ENCODE peak calls at places on chromosomes 7 and 10, in ten cellular contexts. One of them, this sample, is unnamed.

GRCh38 chr10:72367301-72367970 is 12.7 kb upstream of the DNAJB12 start:
- DNase-seq in nephron progenitor cell: no peak
- DNase-seq in amniotic epithelial cell: no peak
- DNase-seq in progenitor cell of endocrine pancreas: no peak
- DNase-seq in HTR-8/SVneo: no peak
- DNase-seq in endodermal cell: no peak
- DNase-seq in GM23248: no peak
- DNase-seq in HCT116: no peak
- DNase-seq in stimulated activated CD8-positive, alpha-beta memory T cell treated with anti-CD3 and anti-CD28 coated beads, Interleukin-7, amount 100 ng/mL, for 48 hours: no peak
- DNase-seq in H7: no peak
- DNase-seq in this sample: no peak

GRCh38 chr10:89373916-89374711 is 3.7 kb upstream of the IFIT1B start:
- DNase-seq in amniotic epithelial cell: peak
- DNase-seq in HTR-8/SVneo: peak
- DNase-seq in H7: no peak
- DNase-seq in HCT116: no peak
- DNase-seq in GM23248: peak
- DNase-seq in nephron progenitor cell: no peak
- DNase-seq in progenitor cell of endocrine pancreas: no peak
- DNase-seq in endodermal cell: no peak
- DNase-seq in stimulated activated CD8-positive, alpha-beta memory T cell treated with anti-CD3 and anti-CD28 coated beads, Interleukin-7, amount 100 ng/mL, for 48 hours: no peak
- DNase-seq in this sample: peak

GRCh38 chr7:141709318-141709717 is 1.2 kb downstream of the WEE2 start:
- DNase-seq in nephron progenitor cell: no peak
- DNase-seq in stimulated activated CD8-positive, alpha-beta memory T cell treated with anti-CD3 and anti-CD28 coated beads, Interleukin-7, amount 100 ng/mL, for 48 hours: no peak
- DNase-seq in GM23248: no peak
- DNase-seq in progenitor cell of endocrine pancreas: no peak
- DNase-seq in HCT116: no peak
- DNase-seq in amniotic epithelial cell: no peak
- DNase-seq in HTR-8/SVneo: no peak
- DNase-seq in H7: no peak
- DNase-seq in endodermal cell: no peak
- DNase-seq in this sample: no peak

GRCh38 chr7:55247466-55247865 is 117.7 kb upstream of the LANCL2 start:
- DNase-seq in nephron progenitor cell: no peak
- DNase-seq in endodermal cell: no peak
- DNase-seq in H7: no peak
- DNase-seq in stimulated activated CD8-positive, alpha-beta memory T cell treated with anti-CD3 and anti-CD28 coated beads, Interleukin-7, amount 100 ng/mL, for 48 hours: no peak
- DNase-seq in HTR-8/SVneo: peak
- DNase-seq in GM23248: peak
- DNase-seq in HCT116: no peak
- DNase-seq in progenitor cell of endocrine pancreas: no peak
- DNase-seq in amniotic epithelial cell: peak
- DNase-seq in this sample: no peak

GRCh38 chr10:6580279-6581029 is 378 bp upstream of the PRKCQ start:
- DNase-seq in endodermal cell: peak
- DNase-seq in progenitor cell of endocrine pancreas: peak
- DNase-seq in HCT116: peak
- DNase-seq in amniotic epithelial cell: peak
- DNase-seq in HTR-8/SVneo: peak
- DNase-seq in GM23248: peak
- DNase-seq in nephron progenitor cell: peak
- DNase-seq in H7: peak
- DNase-seq in stimulated activated CD8-positive, alpha-beta memory T cell treated with anti-CD3 and anti-CD28 coated beads, Interleukin-7, amount 100 ng/mL, for 48 hours: peak
- DNase-seq in this sample: peak

GRCh38 chr7:107742678-107743566 is 1.0 kb upstream of the CBLL1 start:
- DNase-seq in nephron progenitor cell: peak
- DNase-seq in GM23248: no peak
- DNase-seq in amniotic epithelial cell: no peak
- DNase-seq in HCT116: no peak
- DNase-seq in stimulated activated CD8-positive, alpha-beta memory T cell treated with anti-CD3 and anti-CD28 coated beads, Interleukin-7, amount 100 ng/mL, for 48 hours: no peak
- DNase-seq in endodermal cell: peak
- DNase-seq in progenitor cell of endocrine pancreas: peak
- DNase-seq in HTR-8/SVneo: no peak
- DNase-seq in H7: peak
- DNase-seq in this sample: peak

GRCh38 chr7:92360387-92360786 is 86.9 kb upstream of the GATAD1 start:
- DNase-seq in stimulated activated CD8-positive, alpha-beta memory T cell treated with anti-CD3 and anti-CD28 coated beads, Interleukin-7, amount 100 ng/mL, for 48 hours: no peak
- DNase-seq in H7: no peak
- DNase-seq in HCT116: no peak
- DNase-seq in GM23248: peak
- DNase-seq in amniotic epithelial cell: peak
- DNase-seq in HTR-8/SVneo: no peak
- DNase-seq in nephron progenitor cell: no peak
- DNase-seq in endodermal cell: no peak
- DNase-seq in progenitor cell of endocrine pancreas: no peak
- DNase-seq in this sample: no peak

GRCh38 chr10:17005621-17006566 is 123.7 kb downstream of the CUBN start:
- DNase-seq in stimulated activated CD8-positive, alpha-beta memory T cell treated with anti-CD3 and anti-CD28 coated beads, Interleukin-7, amount 100 ng/mL, for 48 hours: no peak
- DNase-seq in endodermal cell: peak
- DNase-seq in GM23248: peak
- DNase-seq in amniotic epithelial cell: no peak
- DNase-seq in H7: no peak
- DNase-seq in HCT116: no peak
- DNase-seq in progenitor cell of endocrine pancreas: no peak
- DNase-seq in HTR-8/SVneo: no peak
- DNase-seq in nephron progenitor cell: no peak
- DNase-seq in this sample: no peak

GRCh38 chr10:26274391-26274790 is 57.8 kb downstream of the GAD2 start:
- DNase-seq in nephron progenitor cell: no peak
- DNase-seq in GM23248: no peak
- DNase-seq in amniotic epithelial cell: no peak
- DNase-seq in progenitor cell of endocrine pancreas: no peak
- DNase-seq in stimulated activated CD8-positive, alpha-beta memory T cell treated with anti-CD3 and anti-CD28 coated beads, Interleukin-7, amount 100 ng/mL, for 48 hours: no peak
- DNase-seq in endodermal cell: no peak
- DNase-seq in H7: no peak
- DNase-seq in HTR-8/SVneo: no peak
- DNase-seq in HCT116: no peak
- DNase-seq in this sample: no peak

GRCh38 chr10:99467236-99467999 is 37.0 kb upstream of the GOT1 start:
- DNase-seq in HCT116: no peak
- DNase-seq in stimulated activated CD8-positive, alpha-beta memory T cell treated with anti-CD3 and anti-CD28 coated beads, Interleukin-7, amount 100 ng/mL, for 48 hours: no peak
- DNase-seq in HTR-8/SVneo: no peak
- DNase-seq in progenitor cell of endocrine pancreas: no peak
- DNase-seq in nephron progenitor cell: no peak
- DNase-seq in H7: no peak
- DNase-seq in GM23248: no peak
- DNase-seq in amniotic epithelial cell: peak
- DNase-seq in endodermal cell: no peak
- DNase-seq in this sample: no peak

GRCh38 chr10:101284171-101285092 is 55.2 kb upstream of the LBX1 start:
- DNase-seq in amniotic epithelial cell: no peak
- DNase-seq in H7: peak
- DNase-seq in HCT116: no peak
- DNase-seq in GM23248: no peak
- DNase-seq in stimulated activated CD8-positive, alpha-beta memory T cell treated with anti-CD3 and anti-CD28 coated beads, Interleukin-7, amount 100 ng/mL, for 48 hours: no peak
- DNase-seq in progenitor cell of endocrine pancreas: no peak
- DNase-seq in endodermal cell: peak
- DNase-seq in nephron progenitor cell: peak
- DNase-seq in HTR-8/SVneo: no peak
- DNase-seq in this sample: no peak

GRCh38 chr10:29590598-29591415 is 44.0 kb downstream of the SVIL start:
- DNase-seq in stimulated activated CD8-positive, alpha-beta memory T cell treated with anti-CD3 and anti-CD28 coated beads, Interleukin-7, amount 100 ng/mL, for 48 hours: no peak
- DNase-seq in amniotic epithelial cell: peak
- DNase-seq in progenitor cell of endocrine pancreas: no peak
- DNase-seq in GM23248: peak
- DNase-seq in HTR-8/SVneo: peak
- DNase-seq in nephron progenitor cell: no peak
- DNase-seq in H7: peak
- DNase-seq in endodermal cell: no peak
- DNase-seq in HCT116: peak
- DNase-seq in this sample: no peak

GRCh38 chr10:51358227-51358626 is 283.9 kb downstream of the PRKG1 start:
- DNase-seq in amniotic epithelial cell: no peak
- DNase-seq in H7: no peak
- DNase-seq in HCT116: no peak
- DNase-seq in GM23248: no peak
- DNase-seq in progenitor cell of endocrine pancreas: no peak
- DNase-seq in nephron progenitor cell: no peak
- DNase-seq in HTR-8/SVneo: no peak
- DNase-seq in endodermal cell: no peak
- DNase-seq in stimulated activated CD8-positive, alpha-beta memory T cell treated with anti-CD3 and anti-CD28 coated beads, Interleukin-7, amount 100 ng/mL, for 48 hours: no peak
- DNase-seq in this sample: no peak

GRCh38 chr7:63044721-63045120 is 953.9 kb upstream of the ZNF722 start:
- DNase-seq in HTR-8/SVneo: no peak
- DNase-seq in stimulated activated CD8-positive, alpha-beta memory T cell treated with anti-CD3 and anti-CD28 coated beads, Interleukin-7, amount 100 ng/mL, for 48 hours: no peak
- DNase-seq in endodermal cell: no peak
- DNase-seq in HCT116: no peak
- DNase-seq in H7: no peak
- DNase-seq in progenitor cell of endocrine pancreas: no peak
- DNase-seq in nephron progenitor cell: no peak
- DNase-seq in GM23248: no peak
- DNase-seq in amniotic epithelial cell: no peak
- DNase-seq in this sample: no peak

GRCh38 chr7:22728416-22729029 is 1.5 kb downstream of the IL6 start:
- DNase-seq in stimulated activated CD8-positive, alpha-beta memory T cell treated with anti-CD3 and anti-CD28 coated beads, Interleukin-7, amount 100 ng/mL, for 48 hours: no peak
- DNase-seq in endodermal cell: peak
- DNase-seq in HCT116: peak
- DNase-seq in GM23248: peak
- DNase-seq in nephron progenitor cell: no peak
- DNase-seq in progenitor cell of endocrine pancreas: no peak
- DNase-seq in amniotic epithelial cell: peak
- DNase-seq in HTR-8/SVneo: no peak
- DNase-seq in H7: peak
- DNase-seq in this sample: peak

GRCh38 chr7:101099969-101100781 is 14.9 kb downstream of the TRIM56 start:
- DNase-seq in amniotic epithelial cell: peak
- DNase-seq in stimulated activated CD8-positive, alpha-beta memory T cell treated with anti-CD3 and anti-CD28 coated beads, Interleukin-7, amount 100 ng/mL, for 48 hours: peak
- DNase-seq in nephron progenitor cell: peak
- DNase-seq in GM23248: peak
- DNase-seq in HTR-8/SVneo: peak
- DNase-seq in H7: peak
- DNase-seq in HCT116: peak
- DNase-seq in endodermal cell: peak
- DNase-seq in progenitor cell of endocrine pancreas: no peak
- DNase-seq in this sample: peak

GRCh38 chr10:103168436-103168835 is 24.6 kb downstream of the NT5C2 start:
- DNase-seq in stimulated activated CD8-positive, alpha-beta memory T cell treated with anti-CD3 and anti-CD28 coated beads, Interleukin-7, amount 100 ng/mL, for 48 hours: no peak
- DNase-seq in HTR-8/SVneo: peak
- DNase-seq in endodermal cell: no peak
- DNase-seq in progenitor cell of endocrine pancreas: no peak
- DNase-seq in HCT116: no peak
- DNase-seq in H7: no peak
- DNase-seq in amniotic epithelial cell: peak
- DNase-seq in GM23248: peak
- DNase-seq in nephron progenitor cell: no peak
- DNase-seq in this sample: no peak

GRCh38 chr7:4880218-4880617 is 3.3 kb downstream of the RADIL start:
- DNase-seq in stimulated activated CD8-positive, alpha-beta memory T cell treated with anti-CD3 and anti-CD28 coated beads, Interleukin-7, amount 100 ng/mL, for 48 hours: no peak
- DNase-seq in HTR-8/SVneo: no peak
- DNase-seq in nephron progenitor cell: no peak
- DNase-seq in progenitor cell of endocrine pancreas: no peak
- DNase-seq in endodermal cell: no peak
- DNase-seq in GM23248: no peak
- DNase-seq in H7: no peak
- DNase-seq in HCT116: no peak
- DNase-seq in amniotic epithelial cell: no peak
- DNase-seq in this sample: no peak

GRCh38 chr7:124839687-124840086 is 74.1 kb upstream of the GPR37 start:
- DNase-seq in stimulated activated CD8-positive, alpha-beta memory T cell treated with anti-CD3 and anti-CD28 coated beads, Interleukin-7, amount 100 ng/mL, for 48 hours: no peak
- DNase-seq in amniotic epithelial cell: no peak
- DNase-seq in progenitor cell of endocrine pancreas: no peak
- DNase-seq in HCT116: no peak
- DNase-seq in H7: no peak
- DNase-seq in nephron progenitor cell: no peak
- DNase-seq in HTR-8/SVneo: no peak
- DNase-seq in endodermal cell: no peak
- DNase-seq in GM23248: no peak
- DNase-seq in this sample: no peak

GRCh38 chr7:151423936-151424335 is 14.1 kb upstream of the WDR86 start:
- DNase-seq in endodermal cell: no peak
- DNase-seq in HCT116: no peak
- DNase-seq in stimulated activated CD8-positive, alpha-beta memory T cell treated with anti-CD3 and anti-CD28 coated beads, Interleukin-7, amount 100 ng/mL, for 48 hours: no peak
- DNase-seq in nephron progenitor cell: no peak
- DNase-seq in H7: no peak
- DNase-seq in GM23248: no peak
- DNase-seq in progenitor cell of endocrine pancreas: no peak
- DNase-seq in HTR-8/SVneo: no peak
- DNase-seq in amniotic epithelial cell: no peak
- DNase-seq in this sample: no peak

GRCh38 chr10:3173173-3173878 is 744 bp upstream of the PITRM1 start:
- DNase-seq in GM23248: no peak
- DNase-seq in endodermal cell: no peak
- DNase-seq in HTR-8/SVneo: no peak
- DNase-seq in nephron progenitor cell: no peak
- DNase-seq in amniotic epithelial cell: no peak
- DNase-seq in HCT116: peak
- DNase-seq in stimulated activated CD8-positive, alpha-beta memory T cell treated with anti-CD3 and anti-CD28 coated beads, Interleukin-7, amount 100 ng/mL, for 48 hours: peak
- DNase-seq in progenitor cell of endocrine pancreas: no peak
- DNase-seq in H7: peak
- DNase-seq in this sample: peak

GRCh38 chr10:89556590-89556989 is 21.2 kb upstream of the SLC16A12 start:
- DNase-seq in H7: no peak
- DNase-seq in HTR-8/SVneo: no peak
- DNase-seq in stimulated activated CD8-positive, alpha-beta memory T cell treated with anti-CD3 and anti-CD28 coated beads, Interleukin-7, amount 100 ng/mL, for 48 hours: no peak
- DNase-seq in amniotic epithelial cell: no peak
- DNase-seq in HCT116: no peak
- DNase-seq in progenitor cell of endocrine pancreas: no peak
- DNase-seq in GM23248: no peak
- DNase-seq in endodermal cell: no peak
- DNase-seq in nephron progenitor cell: no peak
- DNase-seq in this sample: no peak

GRCh38 chr7:41319601-41320000 is 383.3 kb downstream of the INHBA start:
- DNase-seq in H7: no peak
- DNase-seq in stimulated activated CD8-positive, alpha-beta memory T cell treated with anti-CD3 and anti-CD28 coated beads, Interleukin-7, amount 100 ng/mL, for 48 hours: no peak
- DNase-seq in nephron progenitor cell: no peak
- DNase-seq in HCT116: no peak
- DNase-seq in HTR-8/SVneo: no peak
- DNase-seq in amniotic epithelial cell: no peak
- DNase-seq in progenitor cell of endocrine pancreas: no peak
- DNase-seq in GM23248: peak
- DNase-seq in endodermal cell: no peak
- DNase-seq in this sample: no peak

GRCh38 chr10:29946953-29947700 is 112.3 kb downstream of the JCAD start:
- DNase-seq in amniotic epithelial cell: peak
- DNase-seq in GM23248: peak
- DNase-seq in H7: peak
- DNase-seq in endodermal cell: peak
- DNase-seq in HTR-8/SVneo: peak
- DNase-seq in HCT116: no peak
- DNase-seq in stimulated activated CD8-positive, alpha-beta memory T cell treated with anti-CD3 and anti-CD28 coated beads, Interleukin-7, amount 100 ng/mL, for 48 hours: no peak
- DNase-seq in progenitor cell of endocrine pancreas: no peak
- DNase-seq in nephron progenitor cell: no peak
- DNase-seq in this sample: peak

GRCh38 chr7:5294169-5294987 is 11.6 kb downstream of the SLC29A4 start:
- DNase-seq in GM23248: no peak
- DNase-seq in endodermal cell: no peak
- DNase-seq in progenitor cell of endocrine pancreas: no peak
- DNase-seq in stimulated activated CD8-positive, alpha-beta memory T cell treated with anti-CD3 and anti-CD28 coated beads, Interleukin-7, amount 100 ng/mL, for 48 hours: no peak
- DNase-seq in amniotic epithelial cell: no peak
- DNase-seq in HCT116: no peak
- DNase-seq in HTR-8/SVneo: no peak
- DNase-seq in H7: no peak
- DNase-seq in nephron progenitor cell: no peak
- DNase-seq in this sample: no peak

GRCh38 chr10:82982110-82982608 is 1107.2 kb downstream of the NRG3 start:
- DNase-seq in progenitor cell of endocrine pancreas: no peak
- DNase-seq in H7: no peak
- DNase-seq in stimulated activated CD8-positive, alpha-beta memory T cell treated with anti-CD3 and anti-CD28 coated beads, Interleukin-7, amount 100 ng/mL, for 48 hours: no peak
- DNase-seq in HCT116: no peak
- DNase-seq in endodermal cell: no peak
- DNase-seq in GM23248: peak
- DNase-seq in nephron progenitor cell: no peak
- DNase-seq in HTR-8/SVneo: peak
- DNase-seq in amniotic epithelial cell: peak
- DNase-seq in this sample: peak

GRCh38 chr7:139771001-139771956 is 6.5 kb downstream of the HIPK2 start:
- DNase-seq in amniotic epithelial cell: peak
- DNase-seq in nephron progenitor cell: no peak
- DNase-seq in progenitor cell of endocrine pancreas: no peak
- DNase-seq in GM23248: peak
- DNase-seq in stimulated activated CD8-positive, alpha-beta memory T cell treated with anti-CD3 and anti-CD28 coated beads, Interleukin-7, amount 100 ng/mL, for 48 hours: no peak
- DNase-seq in H7: no peak
- DNase-seq in HTR-8/SVneo: peak
- DNase-seq in endodermal cell: peak
- DNase-seq in HCT116: peak
- DNase-seq in this sample: peak

GRCh38 chr7:141073641-141074161 is at the start of gene TMEM178B:
- DNase-seq in progenitor cell of endocrine pancreas: peak
- DNase-seq in HTR-8/SVneo: no peak
- DNase-seq in stimulated activated CD8-positive, alpha-beta memory T cell treated with anti-CD3 and anti-CD28 coated beads, Interleukin-7, amount 100 ng/mL, for 48 hours: no peak
- DNase-seq in GM23248: peak
- DNase-seq in nephron progenitor cell: peak
- DNase-seq in endodermal cell: peak
- DNase-seq in H7: peak
- DNase-seq in amniotic epithelial cell: no peak
- DNase-seq in HCT116: no peak
- DNase-seq in this sample: no peak

This sample was measured in H54.